ENCODE peak calls at places on chromosomes 6 and 20, in nine cellular contexts. X is stomach; M is cardiac muscle cell; I is CD8-positive, alpha-beta T cell; P is AG10803; G is brain microvascular endothelial cell; H is WERI-Rb-1; D is AG04450; B is uterus. R is an unnamed sample.

GRCh38 chr6:118744261-118744941 is 93.0 kb upstream of the CEP85L start:
- DNase-seq in X (no peak), M (peak; percentile 14), I (no peak), P (peak; percentile 96), G (no peak), H (no peak), D (no peak), B (no peak), R (no peak)

GRCh38 chr6:100780648-100781047 is 100.5 kb downstream of the ASCC3 start:
- DNase-seq in X (no peak), M (no peak), I (no peak), P (no peak), G (no peak), H (no peak), D (no peak), B (no peak), R (no peak)

GRCh38 chr20:17562804-17563305 is 7.0 kb upstream of the DSTN start:
- DNase-seq in X (no peak), M (peak; percentile 86), I (no peak), P (peak; percentile 97), G (peak; percentile 55), H (no peak), D (no peak), B (no peak), R (peak; percentile 75)

GRCh38 chr6:134195164-134195906 is 122.6 kb downstream of the SGK1 start:
- DNase-seq in X (no peak), M (peak; percentile 61), I (no peak), P (peak; percentile 64), G (peak; percentile 18), H (no peak), D (no peak), B (no peak), R (peak; percentile 52)

GRCh38 chr6:166615059-166615770 is 11.8 kb downstream of the RPS6KA2 start:
- DNase-seq in X (no peak), M (peak; percentile 60), I (no peak), P (peak; percentile 55), G (peak; percentile 27), H (no peak), D (no peak), B (no peak), R (peak; percentile 37)

GRCh38 chr6:129030231-129030630 is 147.3 kb downstream of the LAMA2 start:
- DNase-seq in X (no peak), M (peak; percentile 6), I (no peak), P (no peak), G (no peak), H (no peak), D (no peak), B (no peak), R (no peak)

GRCh38 chr20:32111287-32111686 is 1.8 kb downstream of the TM9SF4 start:
- DNase-seq in X (no peak), M (no peak), I (no peak), P (no peak), G (no peak), H (no peak), D (no peak), B (no peak), R (no peak)

GRCh38 chr6:36436466-36436865 is 6.2 kb downstream of the PXT1 start:
- DNase-seq in X (no peak), M (peak; percentile 61), I (no peak), P (peak; percentile 87), G (peak; percentile 57), H (no peak), D (no peak), B (no peak), R (peak; percentile 89)

GRCh38 chr6:9292975-9293374 is 857.6 kb upstream of the SLC35B3 start:
- DNase-seq in X (no peak), M (no peak), I (no peak), P (peak; percentile 3), G (peak; percentile 2), H (no peak), D (no peak), B (no peak), R (peak; percentile 3)

GRCh38 chr6:11123978-11124377 is 12.5 kb upstream of the ERVFRD-1 start:
- DNase-seq in X (no peak), M (no peak), I (no peak), P (no peak), G (no peak), H (no peak), D (no peak), B (no peak), R (no peak)
- TF ChIP-seq CTCF in X (no peak), M (peak; percentile 4), I (no peak), P (no peak), G (peak; percentile 44), H (no peak), D (peak; percentile 28), B (no peak), R (peak; percentile 18)

DNA sequence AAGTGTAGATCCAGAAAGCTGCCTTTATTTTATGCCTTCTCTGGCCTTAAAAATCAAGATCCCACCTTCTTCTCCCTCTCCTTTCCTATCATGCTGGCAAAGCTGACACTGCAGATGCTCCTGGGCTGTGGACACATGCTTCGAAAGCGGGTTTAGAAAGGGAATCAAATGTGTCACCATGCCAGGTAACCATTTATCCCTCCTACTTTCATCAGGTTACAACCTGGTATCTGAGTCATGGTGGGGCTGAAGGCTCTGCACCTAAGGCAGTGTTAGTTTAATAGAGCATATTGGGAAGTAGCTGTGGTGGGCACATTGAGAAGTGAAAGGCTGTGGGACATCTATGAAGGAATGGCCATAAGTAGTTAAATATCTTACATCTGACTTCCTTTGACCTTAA is 69.8 kb downstream of the GJA1 start:
- DNase-seq in X (no peak), M (no peak), I (no peak), P (no peak), G (no peak), H (no peak), D (no peak), B (no peak), R (no peak)
- H3K4me3 ChIP-seq in X (no peak overlapping the region), M (no peak overlapping the region), I (no peak overlapping the region), P (no peak overlapping the region), G (no peak overlapping the region), H (no peak overlapping the region), D (no peak overlapping the region), B (no peak overlapping the region), R (no peak overlapping the region)

GRCh38 chr6:87136963-87137362 is 18.4 kb upstream of the ZNF292 start:
- DNase-seq in X (no peak), M (no peak), I (no peak), P (no peak), G (no peak), H (no peak), D (no peak), B (no peak), R (no peak)

DNA sequence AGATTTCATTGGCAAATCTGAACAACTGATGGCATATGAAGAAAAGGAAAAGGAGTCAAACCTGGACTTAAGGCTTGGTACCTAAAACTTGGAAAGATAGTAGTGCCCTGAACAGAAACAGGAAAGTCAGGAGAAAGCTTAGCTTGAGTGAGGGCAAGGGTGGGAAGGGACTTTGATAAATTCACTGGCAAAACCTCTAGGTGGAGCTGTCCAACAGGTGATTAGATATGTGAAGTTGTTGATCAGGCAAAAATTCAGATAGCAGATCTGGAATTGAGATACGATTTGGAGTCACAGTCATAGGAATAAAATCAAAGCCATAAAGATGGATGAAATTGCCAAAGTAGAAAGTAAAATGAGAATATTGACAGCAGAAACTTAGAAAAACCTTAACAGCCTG is 16.1 kb upstream of the ZNF292 start:
- DNase-seq in X (no peak), M (peak; percentile 61), I (no peak), P (peak; percentile 63), G (peak; percentile 41), H (peak; percentile 31), D (no peak), B (no peak), R (peak; percentile 69)
- TF ChIP-seq CTCF in X (peak; percentile 43), M (peak; percentile 67), I (peak; percentile 86), P (peak; percentile 87), G (peak; percentile 74), H (peak; percentile 69), D (peak; percentile 70), B (peak; percentile 62), R (peak; percentile 74)

DNA sequence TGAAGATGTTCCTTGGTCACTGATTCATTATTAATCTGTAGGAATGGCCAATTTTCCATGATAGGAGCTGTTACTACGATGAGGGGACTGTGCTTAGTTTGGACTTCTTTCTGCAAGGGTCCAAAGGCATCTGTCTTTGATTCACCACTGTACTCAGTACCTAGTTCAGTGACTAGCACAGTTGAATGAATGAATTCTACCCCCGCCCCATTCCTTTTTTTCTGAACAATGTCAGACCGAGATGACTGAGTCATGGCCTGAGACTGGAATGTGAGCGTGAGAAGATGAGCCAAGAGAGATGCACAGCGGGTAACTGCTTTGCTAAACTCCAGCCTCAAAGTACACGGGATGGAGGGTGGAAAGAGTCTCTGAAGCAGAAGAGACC is 419 bp upstream of the SNHG17 start:
- DNase-seq in X (no peak), M (peak; percentile 68), I (no peak), P (peak; percentile 67), G (peak; percentile 95), H (no peak), D (no peak), B (no peak), R (peak; percentile 67)
- H3K4me3 ChIP-seq in X (no peak overlapping the region), M (no peak overlapping the region), I (no peak overlapping the region), P (no peak overlapping the region), G (no peak overlapping the region), H (no peak overlapping the region), D (no peak overlapping the region), B (no peak overlapping the region), R (peak overlapping the region; percentile 90)

DNA sequence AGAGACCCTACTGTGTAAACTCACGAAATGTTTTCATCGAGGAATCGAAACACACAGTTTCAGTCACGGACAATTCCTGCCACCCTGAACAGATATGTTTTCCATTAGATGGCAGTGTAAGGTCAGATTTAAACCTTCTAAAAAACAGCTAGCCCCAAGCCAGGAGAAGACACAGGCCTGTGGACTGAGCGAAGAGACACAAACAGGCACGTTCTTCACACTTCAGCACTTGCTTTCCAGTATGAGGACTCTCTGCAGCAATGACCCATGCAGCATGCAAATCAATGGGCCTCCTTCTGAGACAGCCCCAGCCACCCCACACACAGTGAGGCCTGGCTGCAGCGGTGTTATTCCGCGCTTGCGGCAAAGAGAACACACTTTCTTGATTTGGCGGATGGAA is 31.9 kb downstream of the HUS1B start:
- DNase-seq in X (no peak), M (peak; percentile 55), I (no peak), P (peak; percentile 17), G (peak; percentile 19), H (no peak), D (peak; percentile 15), B (no peak), R (peak; percentile 44)
- TF ChIP-seq CTCF in X (no peak), M (peak; percentile 22), I (no peak), P (peak; percentile 16), G (peak; percentile 35), H (peak; percentile 22), D (peak; percentile 42), B (no peak), R (peak; percentile 11)